ENCODE peak calls at places on chromosome 1, in four cellular contexts. E is HCT116, Z is K562, I is HepG2. D is an unnamed sample.
A peak's percentile ranks its signal among the peaks of the same experiment; 100 is the strongest.

GRCh38 chr1:93702828-93703183 is 21.2 kb upstream of the BCAR3 start:
- DNase-seq in E (no peak), I (no peak), Z (no peak), D (no peak)

GRCh38 chr1:22428672-22429071 is 23.0 kb upstream of the ZBTB40 start:
- DNase-seq in Z (peak; percentile 88), I (peak; percentile 75), E (peak; percentile 69), D (no peak)

GRCh38 chr1:116504308-116505156 is 66.3 kb downstream of the CD58 start:
- DNase-seq in E (no peak), Z (peak; percentile 94), I (no peak), D (no peak)

GRCh38 chr1:26158271-26159112 is at the start of gene FAM110D:
- DNase-seq in E (no peak), I (no peak), Z (peak; percentile 13), D (no peak)

GRCh38 chr1:209708297-209708696 is 3.7 kb downstream of the HSD11B1 start:
- DNase-seq in E (no peak), I (no peak), Z (no peak), D (no peak)

GRCh38 chr1:66364578-66365391 is 169.2 kb upstream of the SGIP1 start:
- DNase-seq in E (no peak), Z (no peak), I (no peak), D (no peak)

GRCh38 chr1:55056632-55056992 is 17.3 kb downstream of the PCSK9 start:
- DNase-seq in E (no peak), I (no peak), Z (no peak), D (no peak)

GRCh38 chr1:100832676-100833469 is 61.8 kb downstream of the EXTL2 start:
- DNase-seq in Z (no peak), I (no peak), E (no peak), D (no peak)

GRCh38 chr1:220011620-220012019 is 34.7 kb downstream of the EPRS1 start:
- DNase-seq in I (no peak), Z (no peak), E (no peak), D (no peak)

GRCh38 chr1:116875391-116875790 is 34.3 kb upstream of the PTGFRN start:
- DNase-seq in I (no peak), Z (no peak), E (no peak), D (no peak)

GRCh38 chr1:230157409-230158390 is 90.7 kb downstream of the GALNT2 start:
- DNase-seq in E (no peak), Z (no peak), I (peak; percentile 88), D (no peak)

GRCh38 chr1:203146042-203146369 is 18.5 kb downstream of the ADORA1 start:
- DNase-seq in Z (no peak), I (no peak), E (no peak), D (no peak)

GRCh38 chr1:154349121-154349520 is 23.8 kb downstream of the ATP8B2 start:
- DNase-seq in Z (no peak), I (no peak), E (no peak), D (no peak)

GRCh38 chr1:186974774-186975181 is 146.0 kb downstream of the PLA2G4A start:
- DNase-seq in Z (no peak), I (no peak), E (no peak), D (no peak)

GRCh38 chr1:9009438-9010366 is 16.5 kb downstream of the SLC2A7 start:
- DNase-seq in I (no peak), Z (peak; percentile 58), E (no peak), D (no peak)

GRCh38 chr1:167054946-167055630 is 35.1 kb downstream of the GPA33 start:
- DNase-seq in Z (no peak), I (no peak), E (no peak), D (no peak)

GRCh38 chr1:88985033-88985432 is 7.4 kb downstream of the KYAT3 start:
- DNase-seq in I (peak; percentile 88), Z (no peak), E (peak; percentile 79), D (no peak)

GRCh38 chr1:46204406-46204742 is 1.2 kb downstream of the LURAP1 start:
- DNase-seq in E (no peak), I (no peak), Z (no peak), D (no peak)

GRCh38 chr1:21939650-21940374 is 2.7 kb upstream of the HSPG2 start:
- DNase-seq in I (peak; percentile 83), E (peak; percentile 78), Z (no peak), D (peak; percentile 83)

GRCh38 chr1:12184008-12184681 is 17.4 kb downstream of the TNFRSF1B start:
- DNase-seq in I (peak; percentile 29), Z (peak; percentile 44), E (no peak), D (no peak)

GRCh38 chr1:66335859-66336640 is 197.9 kb upstream of the SGIP1 start:
- DNase-seq in Z (no peak), E (no peak), I (no peak), D (no peak)

GRCh38 chr1:67515324-67516080 is 85.3 kb upstream of the SERBP1 start:
- DNase-seq in I (no peak), Z (no peak), E (no peak), D (no peak)

GRCh38 chr1:108114026-108114599 is 86.0 kb downstream of the SLC25A24 start:
- DNase-seq in I (no peak), E (no peak), Z (no peak), D (no peak)

GRCh38 chr1:12604114-12604874 is 13.7 kb downstream of the DHRS3 start:
- DNase-seq in I (peak; percentile 95), Z (peak; percentile 96), E (peak; percentile 76), D (peak; percentile 91)

GRCh38 chr1:109759513-109760334 is 4.0 kb downstream of the EPS8L3 start:
- DNase-seq in I (no peak), Z (no peak), E (no peak), D (no peak)

GRCh38 chr1:153566414-153567371 is 1.0 kb upstream of the S100A2 start:
- DNase-seq in Z (peak; percentile 94), E (peak; percentile 96), I (peak; percentile 89), D (peak; percentile 94)

GRCh38 chr1:39500862-39501389 is 9.5 kb downstream of the BMP8A start:
- DNase-seq in I (no peak), E (no peak), Z (no peak), D (no peak)

GRCh38 chr1:152111515-152111968 is 3.7 kb downstream of the TCHH start:
- DNase-seq in E (no peak), Z (no peak), I (no peak), D (no peak)

GRCh38 chr1:3581296-3581695 is 30.0 kb downstream of the MEGF6 start:
- DNase-seq in E (no peak), I (no peak), Z (no peak), D (no peak)

GRCh38 chr1:227999056-227999930 is 7.5 kb upstream of the WNT3A start:
- DNase-seq in E (peak; percentile 71), Z (peak; percentile 72), I (peak; percentile 65), D (peak; percentile 48)

GRCh38 chr1:223835754-223836153 is 10.0 kb downstream of the TP53BP2 start:
- DNase-seq in I (no peak), Z (no peak), E (no peak), D (no peak)

GRCh38 chr1:95003433-95003738 is 69.4 kb downstream of the ALG14 start:
- DNase-seq in Z (no peak), E (no peak), I (no peak), D (no peak)

GRCh38 chr1:239677362-239677761 is 291.0 kb downstream of the CHRM3 start:
- DNase-seq in Z (no peak), E (no peak), I (no peak), D (no peak)

GRCh38 chr1:201631037-201631436 is 92.1 kb downstream of the NAV1 start:
- DNase-seq in Z (no peak), E (no peak), I (no peak), D (no peak)
- H3K27ac ChIP-seq in Z (no peak overlapping the region), E (no peak overlapping the region), I (no peak overlapping the region), D (no peak overlapping the region)

GRCh38 chr1:51423098-51423821 is 92.9 kb upstream of the TTC39A start:
- DNase-seq in I (no peak), E (no peak), Z (peak; percentile 48), D (no peak)
- H3K4me3 ChIP-seq in I (no peak overlapping the region), E (no peak overlapping the region), Z (no peak overlapping the region), D (no peak overlapping the region)

GRCh38 chr1:178061632-178062031 is 32.3 kb upstream of the RASAL2 start:
- DNase-seq in I (no peak), E (no peak), Z (no peak), D (no peak)

GRCh38 chr1:178057863-178058576 is 35.9 kb upstream of the RASAL2 start:
- DNase-seq in Z (no peak), I (no peak), E (no peak), D (no peak)

GRCh38 chr1:178064191-178064821 is 29.6 kb upstream of the RASAL2 start:
- DNase-seq in I (no peak), E (no peak), Z (no peak), D (no peak)

GRCh38 chr1:178057131-178057765 is 36.7 kb upstream of the RASAL2 start:
- DNase-seq in E (no peak), Z (no peak), I (no peak), D (no peak)

DNA sequence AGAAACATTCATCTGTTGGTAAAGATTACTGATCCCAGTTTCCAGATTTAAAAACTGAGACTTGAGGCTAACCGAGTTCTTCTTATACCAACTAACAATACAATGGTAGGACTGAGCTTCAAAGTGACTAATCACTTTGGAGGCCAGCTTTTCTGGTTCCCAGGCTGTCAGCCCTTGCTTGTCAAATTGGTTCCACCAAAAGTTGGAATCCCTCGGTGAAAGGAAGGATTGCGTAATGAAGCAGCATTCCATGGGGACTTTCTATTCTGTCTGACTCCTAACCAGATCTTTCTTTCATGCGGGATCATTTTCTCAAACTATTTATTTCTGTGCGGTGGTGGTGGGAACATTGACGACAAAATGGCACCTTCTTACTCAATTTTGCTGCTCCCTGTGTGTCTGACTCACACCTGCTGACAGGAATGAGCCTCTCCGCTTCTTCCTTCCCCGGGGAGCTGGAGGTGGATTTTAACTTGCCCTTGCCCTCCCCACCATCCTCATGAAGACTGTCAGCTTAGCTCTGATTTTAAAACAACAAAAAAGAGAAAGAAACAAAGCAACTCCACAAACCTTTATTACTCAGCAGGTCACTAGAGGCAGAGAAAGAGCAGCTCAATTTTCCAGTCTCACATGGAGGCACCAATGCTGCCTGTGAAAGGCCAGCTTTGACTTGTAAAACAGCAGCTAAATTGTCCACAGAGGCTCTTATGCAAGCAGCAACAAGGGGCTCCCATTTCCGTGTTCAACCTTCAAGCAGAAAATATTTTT is 32.9 kb upstream of the RASAL2 start:
- DNase-seq in Z (no peak), I (peak; percentile 43), E (no peak), D (no peak)
- TF ChIP-seq TCF7L2 in Z (no peak), I (no peak), E (no peak), D (no peak)

DNA sequence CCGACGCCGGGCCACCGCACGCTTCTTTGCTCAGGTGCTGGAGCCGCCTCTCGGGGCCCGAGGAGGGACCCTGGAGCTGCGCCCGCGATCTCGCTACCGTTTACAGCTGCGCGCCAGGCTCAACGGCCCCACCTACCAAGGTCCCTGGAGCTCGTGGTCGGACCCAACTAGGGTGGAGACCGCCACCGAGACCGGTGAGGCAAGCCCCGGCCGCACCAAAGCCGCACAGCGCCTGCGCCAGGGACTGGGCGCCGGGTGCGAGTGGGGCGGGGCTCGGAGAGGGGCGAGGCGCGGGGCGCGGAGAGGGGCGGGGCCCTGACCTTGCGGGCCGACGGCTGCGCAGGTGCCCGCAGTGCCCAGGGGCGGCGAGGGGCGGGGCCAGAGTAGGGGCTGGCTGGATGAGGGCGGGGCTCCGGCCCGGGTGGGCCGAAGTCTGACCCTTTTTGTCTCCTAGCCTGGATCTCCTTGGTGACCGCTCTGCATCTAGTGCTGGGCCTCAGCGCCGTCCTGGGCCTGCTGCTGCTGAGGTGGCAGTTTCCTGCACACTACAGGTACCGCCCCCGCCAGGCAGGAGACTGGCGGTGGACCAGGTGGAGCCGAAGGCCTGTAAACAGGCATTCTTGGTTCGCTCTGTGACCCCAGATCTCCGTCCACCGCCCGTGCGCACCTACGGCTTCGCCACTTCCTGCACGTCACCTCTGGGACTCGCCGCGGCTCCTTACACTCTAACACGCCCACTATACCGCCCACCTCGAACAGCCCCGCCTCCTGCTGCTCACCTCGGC is 9.8 kb upstream of the CDC20 start:
- DNase-seq in Z (peak; percentile 37), E (peak; percentile 85), I (peak; percentile 85), D (peak; percentile 53)
- H3K27ac ChIP-seq in Z (no peak overlapping the region), E (peak overlapping the region; percentile 89), I (peak overlapping the region; percentile 98), D (peak overlapping the region; percentile 91)

D was measured in Panc1.